ENCODE peak calls at places on chromosomes 1 and 21, in five cellular contexts. P, T, M, Q and I are unnamed samples.

GRCh38 chr1:10267319-10267718 is 56.9 kb downstream of the KIF1B start:
- DNase-seq in P (no peak), T (no peak), M (no peak), Q (no peak), I (no peak)

GRCh38 chr1:240417317-240417716 is 194.6 kb downstream of the GREM2 start:
- DNase-seq in P (no peak), T (no peak), M (no peak), Q (no peak), I (no peak)

GRCh38 chr1:212683357-212683722 is 16.3 kb downstream of the BATF3 start:
- DNase-seq in P (peak), T (no peak), M (no peak), Q (no peak), I (no peak)

GRCh38 chr1:156149374-156150106 is 3.8 kb upstream of the SEMA4A start:
- DNase-seq in P (no peak), T (no peak), M (no peak), Q (no peak), I (no peak)

GRCh38 chr1:215198021-215198420 is 115.5 kb downstream of the KCNK2 start:
- DNase-seq in P (no peak), T (no peak), M (no peak), Q (no peak), I (no peak)

GRCh38 chr1:105427543-105427942 is 1628.9 kb upstream of the PRMT6 start:
- DNase-seq in P (no peak), T (no peak), M (no peak), Q (peak), I (no peak)

GRCh38 chr1:35539824-35540261 is 17.4 kb downstream of the KIAA0319L start:
- DNase-seq in P (no peak), T (no peak), M (no peak), Q (no peak), I (no peak)

GRCh38 chr1:47787560-47787959 is 209.6 kb downstream of the TRABD2B start:
- DNase-seq in P (no peak), T (no peak), M (no peak), Q (no peak), I (no peak)

GRCh38 chr21:26715878-26716506 is 129.2 kb downstream of the ADAMTS1 start:
- DNase-seq in P (peak), T (no peak), M (peak), Q (peak), I (peak)

GRCh38 chr1:86640161-86640560 is 64.2 kb upstream of the SH3GLB1 start:
- DNase-seq in P (no peak), T (no peak), M (no peak), Q (peak), I (no peak)

GRCh38 chr1:116694524-116694923 is 27.0 kb upstream of the IGSF3 start:
- DNase-seq in P (no peak), T (no peak), M (no peak), Q (peak), I (no peak)

GRCh38 chr1:20281801-20282200 is 8.9 kb upstream of the VWA5B1 start:
- DNase-seq in P (no peak), T (no peak), M (no peak), Q (peak), I (no peak)

GRCh38 chr1:27099904-27100796 is 54.8 kb downstream of the SLC9A1 start:
- DNase-seq in P (no peak), T (no peak), M (peak), Q (peak), I (no peak)

GRCh38 chr1:164728719-164729118 is 169.7 kb downstream of the PBX1 start:
- DNase-seq in P (no peak), T (no peak), M (no peak), Q (no peak), I (no peak)

GRCh38 chr1:177858222-177858894 is 111.5 kb downstream of the SEC16B start:
- DNase-seq in P (no peak), T (no peak), M (peak), Q (no peak), I (no peak)

GRCh38 chr1:109876617-109877319 is 33.9 kb upstream of the CSF1 start:
- DNase-seq in P (no peak), T (no peak), M (peak), Q (no peak), I (no peak)

GRCh38 chr1:16174261-16174871 is 18.5 kb upstream of the EPHA2 start:
- DNase-seq in P (no peak), T (no peak), M (no peak), Q (no peak), I (no peak)

GRCh38 chr1:43980255-43981134 is 1.5 kb downstream of the B4GALT2 start:
- DNase-seq in P (no peak), T (no peak), M (no peak), Q (peak), I (no peak)